ENCODE peak calls at places on chromosome 20, in ten cellular contexts. B, N, P, W, L, Z, M, U, G and I are unnamed samples.
A peak's percentile ranks its signal among the peaks of the same experiment; 100 is the strongest.

GRCh38 chr20:51661609-51662178 is 106.5 kb downstream of the ATP9A start:
- DNase-seq in B (no peak), N (peak; percentile 48), P (no peak), W (no peak), L (no peak), Z (peak; percentile 51), M (no peak), U (no peak), G (peak; percentile 10), I (peak; percentile 97)

GRCh38 chr20:52031574-52032303 is 159.8 kb downstream of the ZFP64 start:
- DNase-seq in B (no peak), N (peak; percentile 13), P (peak; percentile 23), W (no peak), L (no peak), Z (peak; percentile 94), M (no peak), U (no peak), G (no peak), I (peak; percentile 94)

GRCh38 chr20:44422083-44422482 is 53.6 kb upstream of the TTPAL start:
- DNase-seq in B (no peak), N (no peak), P (no peak), W (no peak), L (no peak), Z (peak; percentile 21), M (no peak), U (no peak), G (no peak), I (peak; percentile 76)

GRCh38 chr20:59784365-59785117 is 148.9 kb downstream of the SYCP2 start:
- DNase-seq in B (no peak), N (no peak), P (no peak), W (no peak), L (peak; percentile 41), Z (no peak), M (no peak), U (peak; percentile 50), G (no peak), I (no peak)

GRCh38 chr20:45444050-45444449 is 25.5 kb upstream of the WFDC2 start:
- DNase-seq in B (no peak), N (no peak), P (no peak), W (no peak), L (no peak), Z (no peak), M (peak; percentile 47), U (no peak), G (no peak), I (no peak)

GRCh38 chr20:17557675-17558006 is 12.2 kb upstream of the DSTN start:
- DNase-seq in B (no peak), N (no peak), P (no peak), W (no peak), L (no peak), Z (peak; percentile 81), M (no peak), U (no peak), G (no peak), I (peak; percentile 93)

GRCh38 chr20:7859371-7859802 is 80.9 kb downstream of the HAO1 start:
- DNase-seq in B (no peak), N (no peak), P (no peak), W (peak; percentile 38), L (no peak), Z (peak; percentile 68), M (no peak), U (peak; percentile 34), G (no peak), I (peak; percentile 74)

GRCh38 chr20:38757145-38757800 is 9.0 kb downstream of the ACTR5 start:
- DNase-seq in B (no peak), N (no peak), P (no peak), W (no peak), L (no peak), Z (no peak), M (no peak), U (no peak), G (no peak), I (no peak)

GRCh38 chr20:59055302-59055701 is 12.7 kb upstream of the PRELID3B start:
- DNase-seq in B (no peak), N (no peak), P (no peak), W (no peak), L (no peak), Z (peak; percentile 35), M (peak; percentile 13), U (no peak), G (no peak), I (no peak)

GRCh38 chr20:17854307-17854903 is 114.2 kb downstream of the SNX5 start:
- DNase-seq in B (peak; percentile 81), N (no peak), P (peak; percentile 55), W (peak; percentile 49), L (no peak), Z (peak; percentile 68), M (no peak), U (peak; percentile 81), G (no peak), I (peak; percentile 71)

GRCh38 chr20:10707791-10708190 is 34.0 kb upstream of the JAG1 start:
- DNase-seq in B (no peak), N (no peak), P (no peak), W (no peak), L (no peak), Z (no peak), M (no peak), U (no peak), G (no peak), I (no peak)

GRCh38 chr20:42749548-42749947 is 440.2 kb downstream of the PTPRT start:
- DNase-seq in B (no peak), N (no peak), P (no peak), W (no peak), L (no peak), Z (no peak), M (no peak), U (no peak), G (no peak), I (no peak)

GRCh38 chr20:44033344-44033743 is 118.7 kb downstream of the TOX2 start:
- DNase-seq in B (no peak), N (no peak), P (no peak), W (no peak), L (no peak), Z (peak; percentile 62), M (no peak), U (no peak), G (no peak), I (no peak)